ENCODE peak calls at places on chromosomes 4 and X, in five cellular contexts. W is dorsolateral prefrontal cortex; X is effector memory CD4-positive, alpha-beta T cell; I is AG04450; J is CD8-positive, alpha-beta memory T cell. B is an unnamed sample.
A peak's percentile ranks its signal among the peaks of the same experiment; 100 is the strongest.

GRCh38 chrX:1601768-1602085 is 10.3 kb downstream of the AKAP17A start:
- DNase-seq in W (no peak), X (no peak), I (no peak), J (peak; percentile 10), B (no peak)

GRCh38 chrX:31279359-31279758 is 207.5 kb upstream of the FTHL17 start:
- DNase-seq in W (no peak), X (no peak), I (no peak), J (no peak), B (no peak)

GRCh38 chr4:78634011-78634664 is 82.6 kb downstream of the ANXA3 start:
- DNase-seq in W (peak; percentile 56), X (no peak), I (no peak), J (no peak), B (no peak)

GRCh38 chr4:20984011-20984836 is 284.0 kb downstream of the PACRGL start:
- DNase-seq in W (no peak), X (no peak), I (no peak), J (no peak), B (no peak)

GRCh38 chrX:13080128-13080795 is 35.8 kb upstream of the FAM9C start:
- DNase-seq in W (no peak), X (no peak), I (no peak), J (no peak), B (no peak)

GRCh38 chrX:110758781-110759180 is 36.8 kb downstream of the CHRDL1 start:
- DNase-seq in W (no peak), X (no peak), I (no peak), J (no peak), B (no peak)

GRCh38 chrX:135981662-135982061 is 3.6 kb upstream of the SLC9A6 start:
- DNase-seq in W (no peak), X (no peak), I (no peak), J (no peak), B (no peak)

GRCh38 chrX:44675364-44676024 is 132.8 kb upstream of the FUNDC1 start:
- DNase-seq in W (peak; percentile 55), X (no peak), I (peak; percentile 88), J (no peak), B (no peak)

GRCh38 chrX:139077303-139078131 is 366.0 kb upstream of the FGF13 start:
- DNase-seq in W (no peak), X (no peak), I (no peak), J (no peak), B (no peak)

GRCh38 chrX:134931550-134931949 is 59.2 kb upstream of the SMIM10 start:
- DNase-seq in W (no peak), X (no peak), I (no peak), J (no peak), B (no peak)

GRCh38 chrX:134930501-134930900 is 60.3 kb upstream of the SMIM10 start:
- DNase-seq in W (no peak), X (no peak), I (no peak), J (no peak), B (no peak)

GRCh38 chrX:134929813-134930212 is 61.0 kb upstream of the SMIM10 start:
- DNase-seq in W (no peak), X (no peak), I (no peak), J (no peak), B (no peak)

GRCh38 chrX:134925551-134925950 is 65.2 kb upstream of the SMIM10 start:
- DNase-seq in W (no peak), X (no peak), I (no peak), J (no peak), B (no peak)

GRCh38 chrX:134926864-134927263 is 63.9 kb upstream of the SMIM10 start:
- DNase-seq in W (no peak), X (no peak), I (no peak), J (no peak), B (no peak)
- H3K27ac ChIP-seq in W (no peak overlapping the region), X (no peak overlapping the region), I (no peak overlapping the region), J (no peak overlapping the region), B (no peak overlapping the region)

DNA sequence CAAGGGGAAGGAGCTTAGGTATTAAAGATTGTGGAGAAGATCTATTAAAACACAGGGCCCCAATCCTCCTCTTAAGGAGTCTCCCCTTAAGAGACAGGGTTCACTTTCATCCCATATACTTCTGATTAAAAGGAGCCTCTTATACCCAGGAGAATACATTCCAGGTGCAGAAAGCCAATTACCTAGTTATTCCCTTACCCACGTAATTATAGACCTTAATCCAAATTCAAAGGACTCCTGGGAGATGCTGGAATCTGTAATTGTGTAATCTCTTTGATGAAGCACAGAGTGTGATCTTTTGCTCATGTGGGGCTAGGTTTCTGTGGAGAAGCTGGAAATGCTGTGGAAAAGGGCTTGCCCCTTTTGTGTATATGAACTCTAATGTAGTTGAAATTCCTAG is 1.4 kb upstream of the SEC24B start:
- DNase-seq in W (no peak), X (no peak), I (no peak), J (no peak), B (no peak)
- H3K4me3 ChIP-seq in W (no peak overlapping the region), X (no peak overlapping the region), I (no peak overlapping the region), J (no peak overlapping the region), B (no peak overlapping the region)

GRCh38 chrX:137353404-137353803 is 212.5 kb upstream of the ZIC3 start:
- DNase-seq in W (no peak), X (no peak), I (no peak), J (no peak), B (no peak)

GRCh38 chrX:137354851-137355250 is 211.1 kb upstream of the ZIC3 start:
- DNase-seq in W (no peak), X (no peak), I (no peak), J (no peak), B (no peak)

GRCh38 chrX:137352101-137352660 is 213.7 kb upstream of the ZIC3 start:
- DNase-seq in W (no peak), X (no peak), I (no peak), J (no peak), B (no peak)
- H3K27ac ChIP-seq in W (no peak overlapping the region), X (no peak overlapping the region), I (no peak overlapping the region), J (no peak overlapping the region), B (no peak overlapping the region)

GRCh38 chrX:10589098-10589497 is 31.3 kb downstream of the MID1 start:
- DNase-seq in W (no peak), X (no peak), I (no peak), J (no peak), B (no peak)
- H3K4me3 ChIP-seq in W (no peak overlapping the region), X (no peak overlapping the region), I (no peak overlapping the region), J (no peak overlapping the region), B (no peak overlapping the region)

GRCh38 chr4:6893449-6894085 is 16.1 kb upstream of the TBC1D14 start:
- DNase-seq in W (no peak), X (no peak), I (peak; percentile 55), J (no peak), B (no peak)

GRCh38 chr4:6894528-6895498 is 14.8 kb upstream of the TBC1D14 start:
- DNase-seq in W (no peak), X (no peak), I (no peak), J (peak; percentile 30), B (no peak)

GRCh38 chr4:6892909-6893202 is 16.8 kb upstream of the TBC1D14 start:
- DNase-seq in W (no peak), X (no peak), I (no peak), J (no peak), B (no peak)

GRCh38 chr4:6892190-6892908 is 17.3 kb upstream of the TBC1D14 start:
- DNase-seq in W (no peak), X (no peak), I (no peak), J (peak; percentile 60), B (no peak)

DNA sequence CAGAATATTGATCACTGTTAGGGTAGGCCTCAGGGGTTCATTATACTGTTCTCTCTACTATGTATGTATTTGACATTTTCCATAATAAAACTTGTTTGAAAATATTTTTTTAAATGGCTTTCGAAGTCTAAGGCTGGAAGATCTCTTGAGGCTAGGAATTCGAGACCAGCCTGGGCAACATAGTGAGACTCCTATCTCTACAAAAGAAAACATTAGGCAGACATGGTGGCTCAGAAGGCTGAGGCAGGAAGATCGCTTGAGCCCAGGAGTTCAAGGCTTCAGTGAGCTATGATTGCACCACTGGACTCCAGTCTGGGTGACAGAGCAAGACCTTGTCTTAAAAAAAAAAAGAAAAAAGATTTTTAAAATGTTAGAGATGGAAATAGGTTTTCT is 15.5 kb upstream of the TBC1D14 start:
- DNase-seq in W (no peak), X (no peak), I (no peak), J (peak; percentile 1), B (no peak)
- H3K27ac ChIP-seq in W (no peak overlapping the region), X (no peak overlapping the region), I (peak overlapping the region; percentile 47), J (no peak overlapping the region), B (no peak overlapping the region)